ENCODE peak calls at places on chromosome 16, in seven cellular contexts. P, L, N, B, C, Z and Y are unnamed samples.

GRCh38 chr16:85529489-85530369 is 83.4 kb upstream of the GSE1 start:
- DNase-seq in P (no peak), L (no peak), N (no peak), B (no peak), C (no peak), Z (no peak), Y (no peak)

GRCh38 chr16:84869464-84869863 is 49.7 kb downstream of the CRISPLD2 start:
- DNase-seq in P (no peak), L (no peak), N (no peak), B (no peak), C (no peak), Z (no peak), Y (no peak)

GRCh38 chr16:70769761-70770160 is 31.2 kb downstream of the VAC14 start:
- DNase-seq in P (no peak), L (no peak), N (no peak), B (no peak), C (no peak), Z (no peak), Y (no peak)

GRCh38 chr16:67395458-67396158 is 2.3 kb upstream of the TPPP3 start:
- DNase-seq in P (no peak), L (no peak), N (peak), B (peak), C (no peak), Z (no peak), Y (peak)

GRCh38 chr16:10988164-10988803 is 43.9 kb downstream of the CLEC16A start:
- DNase-seq in P (peak), L (no peak), N (no peak), B (no peak), C (no peak), Z (no peak), Y (peak)

GRCh38 chr16:16144416-16144815 is 78.9 kb downstream of the ABCC6 start:
- DNase-seq in P (no peak), L (no peak), N (no peak), B (no peak), C (no peak), Z (no peak), Y (no peak)

GRCh38 chr16:81448154-81449131 is 3.8 kb downstream of the CMIP start:
- DNase-seq in P (no peak), L (no peak), N (no peak), B (no peak), C (no peak), Z (peak), Y (peak)

GRCh38 chr16:81238296-81239011 is at the start of gene BCO1:
- DNase-seq in P (no peak), L (no peak), N (no peak), B (peak), C (no peak), Z (no peak), Y (peak)

GRCh38 chr16:8391219-8391757 is 199.0 kb downstream of the TMEM114 start:
- DNase-seq in P (no peak), L (no peak), N (no peak), B (no peak), C (no peak), Z (no peak), Y (no peak)

GRCh38 chr16:22098538-22099255 is 6.4 kb downstream of the VWA3A start:
- DNase-seq in P (no peak), L (peak), N (no peak), B (peak), C (no peak), Z (no peak), Y (peak)

GRCh38 chr16:71357681-71358080 is 842 bp upstream of the CALB2 start:
- DNase-seq in P (no peak), L (no peak), N (no peak), B (no peak), C (no peak), Z (no peak), Y (peak)

GRCh38 chr16:72812651-72813050 is 235.3 kb downstream of the ZFHX3 start:
- DNase-seq in P (no peak), L (no peak), N (no peak), B (no peak), C (no peak), Z (no peak), Y (no peak)